ENCODE peak calls at places on chromosomes 16 and 17, in four cellular contexts. H is sigmoid colon, F is fibroblast of lung, Q is body of pancreas. I is an unnamed sample.
A peak's percentile ranks its signal among the peaks of the same experiment; 100 is the strongest.

GRCh38 chr16:89123831-89124100 is 30.1 kb downstream of the ACSF3 start:
- DNase-seq in H (no peak), F (no peak), Q (no peak), I (no peak)

GRCh38 chr17:28227278-28228108 is 91.5 kb upstream of the TMEM97 start:
- DNase-seq in H (no peak), F (peak; percentile 19), Q (peak; percentile 93), I (peak; percentile 13)

GRCh38 chr17:50534222-50534978 is 1.9 kb downstream of the EPN3 start:
- DNase-seq in H (no peak), F (no peak), Q (peak; percentile 80), I (no peak)

GRCh38 chr16:23491490-23492391 is 18.6 kb downstream of the GGA2 start:
- DNase-seq in H (no peak), F (no peak), Q (no peak), I (no peak)

GRCh38 chr17:41691031-41691777 is 2.5 kb downstream of the EIF1 start:
- DNase-seq in H (no peak), F (no peak), Q (no peak), I (no peak)

GRCh38 chr16:52252680-52253079 is 294.3 kb downstream of the TOX3 start:
- DNase-seq in H (no peak), F (no peak), Q (no peak), I (no peak)

GRCh38 chr17:82036634-82037112 is 824 bp downstream of the DCXR start:
- DNase-seq in H (no peak), F (no peak), Q (no peak), I (no peak)

GRCh38 chr17:74803971-74804370 is 27.8 kb upstream of the NAT9 start:
- DNase-seq in H (no peak), F (no peak), Q (no peak), I (no peak)

GRCh38 chr17:68033636-68034451 is 1.7 kb upstream of the KPNA2 start:
- DNase-seq in H (no peak), F (peak; percentile 61), Q (no peak), I (no peak)

GRCh38 chr16:84703671-84704070 is 3.9 kb downstream of the USP10 start:
- DNase-seq in H (peak; percentile 15), F (no peak), Q (no peak), I (no peak)

GRCh38 chr16:2211923-2212347 is 1.3 kb upstream of the BRICD5 start:
- DNase-seq in H (no peak), F (no peak), Q (no peak), I (no peak)

GRCh38 chr16:2213817-2214720 is 571 bp downstream of the PGP start:
- DNase-seq in H (no peak), F (no peak), Q (no peak), I (no peak)

GRCh38 chr16:2214721-2214970 is at the start of gene PGP:
- DNase-seq in H (no peak), F (no peak), Q (no peak), I (no peak)

GRCh38 chr16:2210386-2211365 is at the start of gene BRICD5:
- DNase-seq in H (no peak), F (peak; percentile 20), Q (no peak), I (no peak)

GRCh38 chr16:2212362-2213324 is 2.0 kb upstream of the BRICD5 start:
- DNase-seq in H (no peak), F (no peak), Q (peak; percentile 78), I (no peak)
- H3K27ac ChIP-seq in H (no peak overlapping the region), F (no peak overlapping the region), Q (peak overlapping the region; percentile 70), I (no peak overlapping the region)

GRCh38 chr16:1296688-1297412 is 12.6 kb upstream of the UBE2I start:
- DNase-seq in H (no peak), F (no peak), Q (peak; percentile 47), I (no peak)
- H3K27ac ChIP-seq in H (no peak overlapping the region), F (peak overlapping the region; percentile 16), Q (peak overlapping the region; percentile 78), I (no peak overlapping the region)

GRCh38 chr16:73031155-73031866 is 16.6 kb downstream of the ZFHX3 start:
- DNase-seq in H (peak; percentile 54), F (no peak), Q (no peak), I (no peak)

GRCh38 chr16:73028263-73028662 is 19.7 kb downstream of the ZFHX3 start:
- DNase-seq in H (peak; percentile 56), F (no peak), Q (peak; percentile 12), I (no peak)

GRCh38 chr16:73027655-73028220 is 20.2 kb downstream of the ZFHX3 start:
- DNase-seq in H (peak; percentile 53), F (no peak), Q (peak; percentile 21), I (no peak)

GRCh38 chr16:73026754-73027654 is 20.9 kb downstream of the ZFHX3 start:
- DNase-seq in H (peak; percentile 44), F (no peak), Q (peak; percentile 6), I (no peak)

DNA sequence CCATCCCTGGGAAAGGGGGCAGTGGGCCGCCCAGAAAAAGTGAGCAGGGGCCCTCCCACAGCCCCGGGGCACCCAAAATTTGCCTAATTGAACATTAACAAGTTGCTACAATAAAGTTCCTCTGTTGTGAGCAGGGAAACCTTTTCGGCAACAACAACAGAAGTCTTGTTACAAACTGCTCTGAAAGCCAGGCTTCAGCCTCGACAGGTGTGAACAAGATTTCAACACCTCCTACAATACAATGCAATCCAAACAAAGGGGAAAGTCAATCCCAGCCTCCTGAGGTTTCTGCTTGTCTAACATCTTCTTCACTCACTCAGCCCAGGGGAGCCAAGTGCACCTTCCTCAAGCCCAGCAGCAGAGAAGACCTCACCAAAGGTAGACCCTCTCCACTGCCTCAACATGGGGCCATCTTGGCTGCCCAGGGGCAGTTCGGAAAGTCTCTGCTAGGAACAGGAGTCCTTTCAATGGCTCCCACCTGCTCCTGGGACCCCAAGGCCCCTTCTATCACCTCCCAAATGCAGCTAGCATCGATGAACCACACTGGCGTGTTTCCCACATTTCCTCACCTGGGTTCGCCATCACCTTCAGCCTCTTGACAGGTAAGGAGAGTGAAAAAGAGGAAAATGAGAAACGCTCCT is 19.1 kb downstream of the ZFHX3 start:
- DNase-seq in H (peak; percentile 28), F (no peak), Q (peak; percentile 9), I (no peak)
- H3K27ac ChIP-seq in H (no peak overlapping the region), F (no peak overlapping the region), Q (peak overlapping the region; percentile 60), I (no peak overlapping the region)

DNA sequence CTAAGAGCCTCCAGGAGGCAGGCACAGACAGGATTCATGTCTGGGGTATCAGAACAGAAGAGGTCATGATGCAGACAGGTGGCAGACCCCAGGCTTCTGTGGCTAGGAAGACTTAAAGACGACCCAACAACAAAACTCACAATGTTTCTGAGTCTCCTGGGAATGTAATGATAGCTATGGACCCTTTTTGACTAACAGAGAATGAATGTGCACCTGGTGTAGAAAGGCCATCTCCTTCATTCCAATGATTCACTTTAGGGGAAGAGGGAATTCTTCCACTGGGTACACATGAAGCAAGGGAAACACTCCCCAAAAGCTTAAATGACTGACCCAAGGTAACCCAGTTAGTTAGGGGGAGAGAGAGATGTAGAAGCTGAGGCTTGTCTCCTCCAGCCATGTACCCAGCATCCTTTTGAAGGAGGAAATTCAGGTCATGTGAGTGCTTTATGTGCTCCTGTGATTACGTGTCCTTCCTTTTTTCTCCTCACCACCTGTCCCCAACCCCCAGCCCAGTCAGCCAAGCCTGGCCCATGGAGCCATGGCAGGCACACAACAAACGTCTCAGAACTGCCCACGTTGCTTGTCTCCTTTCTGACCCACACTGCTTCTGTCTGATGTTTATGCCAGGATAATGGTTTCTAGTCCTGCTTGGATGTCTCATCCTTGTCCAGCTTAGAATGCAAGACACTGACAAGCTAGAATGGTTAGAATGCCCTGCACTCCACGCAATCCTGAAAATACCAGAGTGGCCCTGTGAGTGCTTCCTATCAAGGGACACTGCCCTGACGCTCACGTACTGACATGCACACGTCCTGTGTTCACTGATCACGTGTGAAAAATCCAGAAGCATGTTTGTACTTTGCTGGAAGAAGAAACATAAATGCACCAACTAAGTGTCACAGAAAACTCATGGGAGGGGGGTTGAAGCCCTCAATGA is 156.4 kb downstream of the ZFHX3 start:
- DNase-seq in H (no peak), F (no peak), Q (no peak), I (no peak)
- H3K27ac ChIP-seq in H (no peak overlapping the region), F (no peak overlapping the region), Q (no peak overlapping the region), I (no peak overlapping the region)

DNA sequence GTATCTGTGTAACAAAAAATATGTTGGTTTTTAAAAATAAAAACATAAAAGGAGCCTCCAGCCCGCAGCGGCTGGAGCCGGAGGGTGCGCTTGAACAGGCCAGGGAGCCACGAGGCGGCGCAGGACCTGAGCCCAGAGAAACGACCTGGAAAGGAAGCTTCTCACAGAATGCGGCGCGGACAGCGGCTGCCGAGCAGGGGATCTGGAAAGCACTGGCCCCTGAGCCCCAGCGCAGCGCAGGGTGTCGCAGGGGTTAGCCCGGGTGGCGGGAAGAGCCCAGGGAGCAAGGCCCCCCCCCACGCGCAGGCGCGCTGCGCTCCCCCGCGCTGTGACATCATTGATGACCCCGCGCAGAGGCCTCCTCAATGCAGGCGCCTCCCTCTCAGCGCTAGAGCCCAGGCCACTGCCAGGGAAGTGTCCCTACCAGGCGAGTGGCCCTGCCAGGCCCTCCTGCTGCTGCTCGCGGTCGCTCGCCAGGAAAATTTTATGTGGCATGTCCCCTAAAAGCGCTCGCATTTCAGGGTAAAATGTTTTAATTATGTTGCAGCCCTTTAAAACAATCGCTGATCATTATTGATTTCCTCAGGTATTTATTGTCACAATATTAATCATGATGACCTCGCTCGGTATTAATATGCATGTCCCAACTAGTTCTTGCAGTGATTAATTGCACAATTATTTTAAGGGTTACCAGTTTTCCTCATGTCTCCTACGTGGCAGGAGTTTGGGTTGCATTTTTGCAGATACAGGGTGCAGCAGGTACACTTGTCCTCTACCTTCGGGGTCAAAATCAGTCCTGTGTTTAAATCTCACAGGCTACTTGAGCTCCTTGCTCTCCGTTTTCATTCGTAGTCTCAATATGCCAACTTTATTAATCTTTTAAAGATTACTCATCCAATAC is 134.2 kb downstream of the USP22 start:
- DNase-seq in H (peak; percentile 94), F (peak; percentile 71), Q (peak; percentile 93), I (peak; percentile 68)
- H3K27ac ChIP-seq in H (peak overlapping the region; percentile 89), F (peak overlapping the region; percentile 7), Q (peak overlapping the region; percentile 97), I (no peak overlapping the region)

GRCh38 chr17:65050438-65050837 is 6.1 kb downstream of the GNA13 start:
- DNase-seq in H (no peak), F (no peak), Q (no peak), I (no peak)

GRCh38 chr17:65054602-65055001 is 1.9 kb downstream of the GNA13 start:
- DNase-seq in H (no peak), F (no peak), Q (no peak), I (no peak)

GRCh38 chr17:65051922-65052321 is 4.6 kb downstream of the GNA13 start:
- DNase-seq in H (no peak), F (no peak), Q (no peak), I (no peak)

GRCh38 chr17:65053354-65053881 is 3.1 kb downstream of the GNA13 start:
- DNase-seq in H (no peak), F (no peak), Q (no peak), I (no peak)

GRCh38 chr17:65052585-65052984 is 4.0 kb downstream of the GNA13 start:
- DNase-seq in H (no peak), F (no peak), Q (no peak), I (no peak)
- H3K27ac ChIP-seq in H (peak overlapping the region; percentile 99), F (no peak overlapping the region), Q (no peak overlapping the region), I (no peak overlapping the region)

DNA sequence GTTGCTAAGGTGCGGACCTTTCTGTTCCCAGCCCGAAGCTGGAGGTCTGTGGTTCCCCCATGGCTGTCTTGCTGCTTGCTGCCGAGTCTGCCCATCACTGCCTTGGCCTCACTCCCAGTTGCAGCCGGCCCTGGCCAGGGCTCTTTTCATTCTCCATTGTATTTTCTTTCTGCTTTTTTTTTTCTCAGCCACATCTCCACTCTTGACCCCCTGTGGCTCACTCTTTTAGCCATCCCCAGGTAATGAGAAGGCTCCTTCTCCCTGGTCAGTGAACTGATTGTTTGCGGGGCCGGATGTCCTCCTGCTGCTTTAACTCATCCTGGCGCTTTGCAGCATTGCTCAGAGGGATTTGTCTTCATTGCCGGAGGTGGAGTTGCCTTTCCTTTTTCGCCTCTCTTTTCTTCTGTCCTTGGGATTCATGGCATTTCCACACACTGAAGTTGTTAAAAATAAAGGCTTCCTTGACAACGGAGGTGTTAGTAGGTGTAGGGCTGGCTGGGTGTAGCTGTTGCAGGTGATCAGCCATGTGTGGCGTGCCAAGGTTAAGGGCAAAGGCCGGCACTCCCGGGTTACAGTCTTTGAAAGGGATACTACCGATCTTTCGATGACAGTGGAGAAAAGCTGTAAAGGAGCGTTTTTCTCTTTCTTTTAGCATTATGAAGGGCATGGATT is 34.1 kb downstream of the MAP2K6 start:
- DNase-seq in H (peak; percentile 67), F (no peak), Q (peak; percentile 27), I (no peak)
- H3K27ac ChIP-seq in H (peak overlapping the region; percentile 54), F (no peak overlapping the region), Q (peak overlapping the region; percentile 0), I (no peak overlapping the region)